ENCODE peak calls at places on chromosomes 4 and X, in seven cellular contexts. X is WTC11, W is right lobe of liver, D is choroid plexus epithelial cell, A is H9, M is neural crest cell, G is cardiac muscle cell. L is an unnamed sample.

GRCh38 chr4:38178666-38178995 is 218.4 kb downstream of the PTTG2 start:
- DNase-seq in X (no peak), W (no peak), D (no peak), A (no peak), M (no peak), G (no peak), L (no peak)

GRCh38 chr4:112127736-112128322 is 17.4 kb upstream of the FAM241A start:
- DNase-seq in X (no peak), W (no peak), D (peak), A (no peak), M (no peak), G (no peak), L (no peak)

GRCh38 chr4:127993150-127993549 is 27.9 kb downstream of the ABHD18 start:
- DNase-seq in X (no peak), W (no peak), D (no peak), A (no peak), M (no peak), G (no peak), L (no peak)

GRCh38 chrX:108914791-108915190 is 178.4 kb upstream of the IRS4 start:
- DNase-seq in X (no peak), W (no peak), D (no peak), A (no peak), M (no peak), G (no peak), L (no peak)

GRCh38 chr4:54005475-54005874 is 58.9 kb downstream of the CHIC2 start:
- DNase-seq in X (no peak), W (no peak), D (peak), A (no peak), M (no peak), G (no peak), L (no peak)

GRCh38 chr4:29710519-29710918 is 1009.6 kb upstream of the PCDH7 start:
- DNase-seq in X (no peak), W (no peak), D (no peak), A (no peak), M (no peak), G (no peak), L (no peak)

GRCh38 chr4:66688674-66689073 is 856.6 kb downstream of the CENPC start:
- DNase-seq in X (no peak), W (no peak), D (peak), A (no peak), M (no peak), G (peak), L (no peak)

GRCh38 chrX:50747471-50747900 is 66.5 kb downstream of the SHROOM4 start:
- DNase-seq in X (peak), W (no peak), D (peak), A (no peak), M (peak), G (peak), L (peak)

GRCh38 chrX:5068550-5068949 is 1160.1 kb downstream of the NLGN4X start:
- DNase-seq in X (no peak), W (no peak), D (no peak), A (no peak), M (no peak), G (no peak), L (no peak)

GRCh38 chrX:113644426-113644825 is 803.8 kb upstream of the AMOT start:
- DNase-seq in X (no peak), W (no peak), D (no peak), A (no peak), M (no peak), G (no peak), L (no peak)

GRCh38 chr4:84493092-84493850 is 5.8 kb downstream of the NKX6-1 start:
- DNase-seq in X (peak), W (no peak), D (no peak), A (peak), M (peak), G (peak), L (no peak)

GRCh38 chrX:77564824-77565223 is 117.6 kb downstream of the FGF16 start:
- DNase-seq in X (no peak), W (no peak), D (peak), A (no peak), M (no peak), G (no peak), L (no peak)

GRCh38 chr4:120922390-120923200 is at the start of gene PRDM5:
- DNase-seq in X (peak), W (peak), D (peak), A (peak), M (peak), G (peak), L (peak)

GRCh38 chrX:25524150-25524549 is 508.4 kb upstream of the ARX start:
- DNase-seq in X (no peak), W (no peak), D (peak), A (no peak), M (no peak), G (no peak), L (peak)

GRCh38 chr4:139243448-139244365 is 36.3 kb downstream of the MGARP start:
- DNase-seq in X (no peak), W (no peak), D (peak), A (no peak), M (no peak), G (no peak), L (no peak)

GRCh38 chrX:68183612-68184214 is 249.6 kb downstream of the OPHN1 start:
- DNase-seq in X (no peak), W (no peak), D (peak), A (no peak), M (peak), G (peak), L (peak)

GRCh38 chr4:41935652-41936021 is 408 bp downstream of the TMEM33 start:
- DNase-seq in X (no peak), W (no peak), D (peak), A (no peak), M (no peak), G (no peak), L (no peak)

GRCh38 chr4:94690851-94691254 is 66.9 kb upstream of the BMPR1B start:
- DNase-seq in X (no peak), W (no peak), D (peak), A (no peak), M (no peak), G (no peak), L (no peak)

GRCh38 chrX:66076801-66077200 is 36.9 kb upstream of the VSIG4 start:
- DNase-seq in X (no peak), W (no peak), D (no peak), A (no peak), M (no peak), G (no peak), L (no peak)

GRCh38 chr4:118867311-118868067 is 21.2 kb upstream of the SYNPO2 start:
- DNase-seq in X (no peak), W (no peak), D (no peak), A (no peak), M (no peak), G (no peak), L (no peak)

DNA sequence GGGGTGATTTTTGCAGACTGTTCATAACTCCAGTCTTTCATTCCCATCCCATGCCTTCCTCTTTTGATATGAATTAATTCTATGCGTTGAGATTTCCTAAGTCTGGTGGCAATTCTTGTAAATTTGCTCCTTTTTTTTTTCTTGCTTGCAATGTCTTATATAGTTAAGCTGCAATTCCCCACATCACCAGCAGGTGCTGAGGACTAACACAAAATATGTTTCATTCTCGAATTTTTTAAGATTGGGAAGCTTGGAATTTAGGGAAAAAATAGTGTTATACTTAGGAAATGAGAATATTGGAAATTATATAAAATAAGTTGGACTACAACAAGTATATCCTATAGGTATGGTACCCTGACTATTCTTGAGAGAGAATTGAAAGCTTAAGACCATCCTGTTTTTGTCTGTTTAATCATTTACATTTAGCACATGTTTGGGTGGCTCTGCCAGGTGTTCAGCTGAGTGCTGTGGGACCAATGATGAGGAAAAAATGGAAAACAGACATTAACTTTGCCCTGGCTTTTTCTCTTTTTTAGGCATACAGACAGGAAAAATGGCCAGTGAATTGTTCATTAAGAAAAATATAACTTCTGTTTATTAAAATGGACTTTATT is 30.2 kb downstream of the AFF2 start:
- DNase-seq in X (no peak), W (no peak), D (peak), A (no peak), M (peak), G (no peak), L (peak)
- TF ChIP-seq CTCF in X (peak), W (peak), D (peak), A (peak), M (peak), G (peak), L (peak)

GRCh38 chrX:149825424-149825823 is 43.7 kb downstream of the MAGEA9 start:
- DNase-seq in X (peak), W (no peak), D (peak), A (peak), M (peak), G (peak), L (peak)
- TF ChIP-seq CTCF in X (peak), W (peak), D (peak), A (peak), M (peak), G (peak), L (peak)

GRCh38 chr4:65089666-65090065 is 580.6 kb downstream of the EPHA5 start:
- DNase-seq in X (no peak), W (no peak), D (peak), A (no peak), M (no peak), G (peak), L (no peak)
- TF ChIP-seq CTCF in X (no peak), W (peak), D (peak), A (peak), M (peak), G (no peak), L (no peak)

GRCh38 chrX:41923257-41923924 is at the start of gene CASK:
- DNase-seq in X (peak), W (peak), D (peak), A (peak), M (peak), G (peak), L (peak)

GRCh38 chrX:41921492-41922124 is 1.7 kb downstream of the CASK start:
- DNase-seq in X (no peak), W (no peak), D (peak), A (no peak), M (no peak), G (no peak), L (no peak)

GRCh38 chrX:41922125-41922521 is 1.2 kb downstream of the CASK start:
- DNase-seq in X (no peak), W (peak), D (peak), A (no peak), M (no peak), G (peak), L (no peak)

GRCh38 chrX:41922694-41923171 is 621 bp downstream of the CASK start:
- DNase-seq in X (peak), W (peak), D (peak), A (peak), M (peak), G (peak), L (peak)

DNA sequence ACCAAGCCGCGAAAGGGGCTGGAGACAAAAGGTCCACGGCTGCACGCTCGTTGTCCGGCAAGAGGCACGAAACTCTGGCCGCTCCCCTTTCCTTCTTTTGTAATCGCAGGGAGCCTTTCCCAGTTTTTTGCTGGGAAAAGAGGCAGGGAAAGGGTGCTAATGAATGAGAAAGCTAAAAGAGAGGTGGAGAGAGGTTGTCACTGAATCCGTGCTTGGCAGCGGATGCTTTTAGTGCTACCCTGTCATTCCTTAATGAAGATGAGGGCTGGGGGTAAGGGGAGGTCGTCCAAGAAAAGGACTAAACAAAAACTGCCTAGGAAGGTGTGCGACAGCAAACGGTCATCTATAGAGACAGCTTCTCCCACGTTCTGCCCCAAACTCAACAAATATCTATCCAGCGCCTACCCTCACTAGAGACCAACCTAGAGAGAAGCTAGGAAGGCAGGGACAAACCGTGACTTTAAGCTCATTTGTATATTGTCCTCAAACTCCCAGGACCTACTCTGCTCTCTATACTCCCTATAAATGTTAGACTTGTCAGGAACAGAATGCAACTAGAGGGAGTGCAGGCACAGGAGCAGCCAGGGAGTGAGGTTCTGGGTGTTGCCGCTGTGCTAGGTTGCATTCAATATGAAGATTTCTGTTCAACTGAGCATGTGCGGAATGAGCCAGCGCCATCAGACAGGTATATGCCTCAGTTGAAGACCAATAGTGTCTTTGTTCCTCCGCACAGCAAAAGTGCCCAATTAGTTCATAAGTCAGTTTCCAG is 755 bp upstream of the CASK start:
- DNase-seq in X (no peak), W (peak), D (peak), A (peak), M (no peak), G (peak), L (peak)
- TF ChIP-seq CTCF in X (no peak), W (no peak), D (peak), A (no peak), M (no peak), G (no peak), L (no peak)